ENCODE peak calls at places on chromosome 22, in four cellular contexts. One of them, this sample, is unnamed.

GRCh38 chr22:37330200-37331033 is 48.1 kb downstream of the CYTH4 start:
- DNase-seq in K562: peak
- DNase-seq in WTC11: peak
- DNase-seq in HepG2: peak
- DNase-seq in this sample: peak

GRCh38 chr22:35872451-35872850 is 154.8 kb downstream of the APOL5 start:
- DNase-seq in HepG2: no peak
- DNase-seq in K562: no peak
- DNase-seq in WTC11: no peak
- DNase-seq in this sample: no peak

GRCh38 chr22:40819741-40820140 is 595 bp upstream of the SLC25A17 start:
- DNase-seq in K562: no peak
- DNase-seq in WTC11: no peak
- DNase-seq in HepG2: no peak
- DNase-seq in this sample: no peak

GRCh38 chr22:45469573-45470383 is 32.9 kb upstream of the FBLN1 start:
- DNase-seq in WTC11: no peak
- DNase-seq in K562: no peak
- DNase-seq in HepG2: no peak
- DNase-seq in this sample: no peak

GRCh38 chr22:36008131-36008530 is 20.5 kb downstream of the RBFOX2 start:
- DNase-seq in K562: no peak
- DNase-seq in HepG2: no peak
- DNase-seq in WTC11: no peak
- DNase-seq in this sample: no peak

GRCh38 chr22:30892286-30892685 is 76.3 kb downstream of the MORC2 start:
- DNase-seq in WTC11: no peak
- DNase-seq in K562: no peak
- DNase-seq in HepG2: no peak
- DNase-seq in this sample: no peak

GRCh38 chr22:23237201-23237798 is 57.0 kb downstream of the BCR start:
- DNase-seq in HepG2: no peak
- DNase-seq in K562: peak
- DNase-seq in WTC11: peak
- DNase-seq in this sample: no peak

GRCh38 chr22:39917091-39917703 is 16.3 kb downstream of the GRAP2 start:
- DNase-seq in HepG2: no peak
- DNase-seq in WTC11: no peak
- DNase-seq in K562: no peak
- DNase-seq in this sample: no peak

GRCh38 chr22:38289583-38290082 is 16.8 kb upstream of the TMEM184B start:
- DNase-seq in WTC11: no peak
- DNase-seq in HepG2: no peak
- DNase-seq in K562: no peak
- DNase-seq in this sample: no peak

GRCh38 chr22:23708270-23708669 is 17.5 kb downstream of the RGL4 start:
- DNase-seq in WTC11: no peak
- DNase-seq in K562: no peak
- DNase-seq in HepG2: no peak
- DNase-seq in this sample: no peak

GRCh38 chr22:44582016-44582415 is 84.0 kb upstream of the RTL6 start:
- DNase-seq in HepG2: no peak
- DNase-seq in K562: no peak
- DNase-seq in WTC11: no peak
- DNase-seq in this sample: no peak

GRCh38 chr22:22210889-22211833 is 33.4 kb upstream of the VPREB1 start:
- DNase-seq in HepG2: no peak
- DNase-seq in WTC11: no peak
- DNase-seq in K562: no peak
- DNase-seq in this sample: no peak

GRCh38 chr22:42247596-42247995 is 22.9 kb downstream of the TCF20 start:
- DNase-seq in HepG2: no peak
- DNase-seq in K562: no peak
- DNase-seq in WTC11: no peak
- DNase-seq in this sample: no peak

GRCh38 chr22:30309981-30310672 is 16.6 kb downstream of the TBC1D10A start:
- DNase-seq in HepG2: no peak
- DNase-seq in K562: no peak
- DNase-seq in WTC11: no peak
- DNase-seq in this sample: no peak

GRCh38 chr22:50171965-50172421 is 1.5 kb downstream of the PANX2 start:
- DNase-seq in K562: no peak
- DNase-seq in WTC11: no peak
- DNase-seq in HepG2: peak
- DNase-seq in this sample: no peak

GRCh38 chr22:22816766-22817410 is 70.7 kb upstream of the IGLL5 start:
- DNase-seq in K562: no peak
- DNase-seq in HepG2: no peak
- DNase-seq in WTC11: no peak
- DNase-seq in this sample: no peak

GRCh38 chr22:36762687-36763260 is 13.1 kb downstream of the IFT27 start:
- DNase-seq in K562: no peak
- DNase-seq in WTC11: no peak
- DNase-seq in HepG2: no peak
- DNase-seq in this sample: no peak

GRCh38 chr22:19360862-19361261 is 69.3 kb upstream of the CLTCL1 start:
- DNase-seq in WTC11: no peak
- DNase-seq in K562: no peak
- DNase-seq in HepG2: no peak
- DNase-seq in this sample: peak

GRCh38 chr22:29816980-29817379 is 21.1 kb downstream of the ASCC2 start:
- DNase-seq in HepG2: no peak
- DNase-seq in WTC11: no peak
- DNase-seq in K562: no peak
- DNase-seq in this sample: no peak

GRCh38 chr22:42065408-42066132 is 5.0 kb downstream of the NAGA start:
- DNase-seq in HepG2: no peak
- DNase-seq in WTC11: peak
- DNase-seq in K562: no peak
- DNase-seq in this sample: no peak

GRCh38 chr22:27213291-27213690 is 555.9 kb downstream of the MIAT start:
- DNase-seq in K562: no peak
- DNase-seq in HepG2: no peak
- DNase-seq in WTC11: no peak
- DNase-seq in this sample: no peak

GRCh38 chr22:23984430-23984829 is 4.5 kb downstream of the GSTT2 start:
- DNase-seq in HepG2: no peak
- DNase-seq in WTC11: peak
- DNase-seq in K562: no peak
- DNase-seq in this sample: peak

GRCh38 chr22:37027556-37027955 is 8.0 kb downstream of the MPST start:
- DNase-seq in K562: no peak
- DNase-seq in WTC11: no peak
- DNase-seq in HepG2: no peak
- DNase-seq in this sample: no peak

GRCh38 chr22:25567305-25567704 is 2.8 kb downstream of the GRK3 start:
- DNase-seq in HepG2: no peak
- DNase-seq in K562: no peak
- DNase-seq in WTC11: no peak
- DNase-seq in this sample: no peak

GRCh38 chr22:25563757-25564319 is 637 bp upstream of the GRK3 start:
- DNase-seq in WTC11: no peak
- DNase-seq in HepG2: peak
- DNase-seq in K562: no peak
- DNase-seq in this sample: no peak

GRCh38 chr22:25566812-25567211 is 2.3 kb downstream of the GRK3 start:
- DNase-seq in K562: no peak
- DNase-seq in HepG2: no peak
- DNase-seq in WTC11: no peak
- DNase-seq in this sample: no peak

GRCh38 chr22:25564320-25564978 is at the start of gene GRK3:
- DNase-seq in K562: peak
- DNase-seq in WTC11: peak
- DNase-seq in HepG2: no peak
- DNase-seq in this sample: peak

DNA sequence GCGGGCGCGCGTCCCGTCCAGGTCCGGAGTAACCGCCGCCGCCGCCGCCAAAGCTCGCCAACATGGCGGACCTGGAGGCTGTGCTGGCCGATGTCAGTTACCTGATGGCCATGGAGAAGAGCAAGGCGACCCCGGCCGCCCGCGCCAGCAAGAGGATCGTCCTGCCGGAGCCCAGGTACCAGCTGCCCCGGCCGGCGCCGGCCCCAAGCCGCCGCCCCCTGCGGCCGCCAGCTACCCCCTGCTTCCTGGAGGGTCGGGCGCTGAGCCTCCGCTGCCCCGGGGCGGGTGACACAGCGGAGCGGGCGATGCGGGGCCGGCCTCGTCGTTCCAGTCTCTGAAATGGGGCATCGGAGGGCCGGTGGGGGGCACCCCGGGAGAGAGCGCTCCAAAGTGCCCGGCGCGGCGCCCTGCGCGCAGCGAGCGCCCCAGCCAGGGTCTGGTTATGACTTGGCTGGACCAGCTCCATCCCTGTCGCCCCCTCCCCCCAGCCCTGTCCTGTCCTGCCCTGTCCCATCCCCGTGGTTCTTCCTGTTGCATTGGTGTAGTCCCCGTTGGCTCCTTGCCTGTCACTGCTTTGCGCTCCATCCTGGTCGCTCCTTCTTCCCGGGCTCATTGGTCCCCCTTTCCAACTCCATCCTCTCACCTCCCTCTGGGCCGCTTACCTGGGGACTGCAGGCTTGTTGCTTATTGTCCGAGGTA is 653 bp downstream of the GRK3 start:
- DNase-seq in K562: peak
- DNase-seq in HepG2: no peak
- DNase-seq in WTC11: peak
- DNase-seq in this sample: no peak
- TF ChIP-seq ELF4 in K562: no peak
- TF ChIP-seq ELF4 in HepG2: no peak
- TF ChIP-seq ELF4 in WTC11: no peak
- TF ChIP-seq ELF4 in this sample: no peak

GRCh38 chr22:43560651-43561050 is 148.8 kb downstream of the MPPED1 start:
- DNase-seq in HepG2: no peak
- DNase-seq in K562: no peak
- DNase-seq in WTC11: no peak
- DNase-seq in this sample: no peak
- TF ChIP-seq ELF4 in HepG2: no peak
- TF ChIP-seq ELF4 in K562: no peak
- TF ChIP-seq ELF4 in WTC11: no peak
- TF ChIP-seq ELF4 in this sample: no peak

GRCh38 chr22:47032091-47032943 is 269.9 kb downstream of the TBC1D22A start:
- DNase-seq in K562: no peak
- DNase-seq in HepG2: no peak
- DNase-seq in WTC11: peak
- DNase-seq in this sample: no peak

GRCh38 chr22:47031628-47031915 is 269.1 kb downstream of the TBC1D22A start:
- DNase-seq in WTC11: no peak
- DNase-seq in HepG2: no peak
- DNase-seq in K562: no peak
- DNase-seq in this sample: no peak

GRCh38 chr22:47029244-47030001 is 267.0 kb downstream of the TBC1D22A start:
- DNase-seq in K562: no peak
- DNase-seq in HepG2: no peak
- DNase-seq in WTC11: no peak
- DNase-seq in this sample: no peak

GRCh38 chr22:47030143-47030641 is 267.7 kb downstream of the TBC1D22A start:
- DNase-seq in WTC11: no peak
- DNase-seq in K562: no peak
- DNase-seq in HepG2: no peak
- DNase-seq in this sample: no peak

GRCh38 chr22:47030881-47031627 is 268.6 kb downstream of the TBC1D22A start:
- DNase-seq in HepG2: no peak
- DNase-seq in K562: peak
- DNase-seq in WTC11: no peak
- DNase-seq in this sample: no peak
- TF ChIP-seq ELF4 in HepG2: no peak
- TF ChIP-seq ELF4 in K562: no peak
- TF ChIP-seq ELF4 in WTC11: no peak
- TF ChIP-seq ELF4 in this sample: no peak

GRCh38 chr22:21026783-21027692 is 5.3 kb downstream of the SLC7A4 start:
- DNase-seq in K562: peak
- DNase-seq in WTC11: no peak
- DNase-seq in HepG2: no peak
- DNase-seq in this sample: no peak
- TF ChIP-seq ELF4 in K562: no peak
- TF ChIP-seq ELF4 in WTC11: no peak
- TF ChIP-seq ELF4 in HepG2: no peak
- TF ChIP-seq ELF4 in this sample: no peak

DNA sequence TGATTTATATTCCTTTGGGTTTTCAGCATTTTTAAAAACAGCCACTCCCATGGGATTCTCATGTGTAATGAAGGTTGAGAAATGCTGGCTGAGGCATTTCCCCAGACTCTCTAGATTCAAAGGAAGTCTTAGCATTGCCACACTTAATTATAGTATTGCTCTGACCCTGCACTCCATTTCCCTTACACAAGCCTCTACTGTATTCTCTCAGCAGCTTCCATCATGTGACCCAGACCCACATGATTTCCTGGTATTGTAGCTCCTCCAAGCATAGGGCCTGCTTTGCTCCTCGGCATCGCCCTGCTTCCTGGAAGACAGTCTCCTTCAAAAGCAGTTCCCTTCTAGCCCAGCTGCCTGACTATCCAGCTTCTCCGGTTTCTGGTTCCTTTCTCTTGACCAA is 261.5 kb downstream of the LARGE1 start:
- DNase-seq in HepG2: no peak
- DNase-seq in K562: no peak
- DNase-seq in WTC11: no peak
- DNase-seq in this sample: no peak
- TF ChIP-seq ELF4 in HepG2: no peak
- TF ChIP-seq ELF4 in K562: no peak
- TF ChIP-seq ELF4 in WTC11: no peak
- TF ChIP-seq ELF4 in this sample: no peak

DNA sequence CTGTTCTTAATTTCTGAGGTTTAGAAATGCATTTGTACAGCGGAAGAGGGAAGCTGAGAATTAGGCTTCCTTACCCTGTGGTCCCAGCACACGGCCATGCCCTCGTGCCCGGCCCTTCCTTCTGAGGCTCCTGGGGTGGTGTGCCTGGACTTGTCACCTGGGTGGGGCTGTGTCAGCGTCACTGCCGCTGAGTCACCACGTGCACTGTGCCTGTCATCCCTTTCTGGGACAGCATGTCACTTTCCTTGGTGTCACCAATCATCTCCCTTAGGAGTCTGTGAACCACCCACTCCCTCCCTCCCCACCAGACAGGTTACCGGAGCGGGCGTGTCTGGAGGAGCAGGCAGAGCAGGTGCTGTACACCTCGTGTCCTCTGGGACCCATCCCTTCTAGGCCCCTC is 367.5 kb downstream of the TBC1D22A start:
- DNase-seq in HepG2: no peak
- DNase-seq in K562: peak
- DNase-seq in WTC11: no peak
- DNase-seq in this sample: no peak
- TF ChIP-seq ELF4 in HepG2: no peak
- TF ChIP-seq ELF4 in K562: no peak
- TF ChIP-seq ELF4 in WTC11: no peak
- TF ChIP-seq ELF4 in this sample: no peak

GRCh38 chr22:20762233-20762796 is 11.6 kb upstream of the SERPIND1 start:
- DNase-seq in K562: no peak
- DNase-seq in WTC11: no peak
- DNase-seq in HepG2: no peak
- DNase-seq in this sample: no peak
- TF ChIP-seq ELF4 in K562: no peak
- TF ChIP-seq ELF4 in WTC11: no peak
- TF ChIP-seq ELF4 in HepG2: no peak
- TF ChIP-seq ELF4 in this sample: no peak

This sample was measured in HEK293T.